ENCODE peak calls at places on chromosome 1, in eight cellular contexts. One of them, this sample, is unnamed.
A peak's percentile ranks its signal among the peaks of the same experiment; 100 is the strongest.

GRCh38 chr1:111789666-111790316 is 34.1 kb downstream of the DDX20 start:
- DNase-seq in activated T-cell treated with anti-CD3 and anti-CD28 coated beads, Interleukin-2, amount 50 U/mL, for 72 hours: no peak
- DNase-seq in right lobe of liver: no peak
- DNase-seq in GM18507: no peak
- DNase-seq in CD8-positive, alpha-beta T cell: no peak
- DNase-seq in Kasumi-1: peak; percentile 12
- DNase-seq in Calu3: no peak
- DNase-seq in lower leg skin: no peak
- DNase-seq in this sample: no peak

GRCh38 chr1:81664341-81664740 is 136.4 kb upstream of the ADGRL2 start:
- DNase-seq in activated T-cell treated with anti-CD3 and anti-CD28 coated beads, Interleukin-2, amount 50 U/mL, for 72 hours: no peak
- DNase-seq in right lobe of liver: no peak
- DNase-seq in GM18507: no peak
- DNase-seq in CD8-positive, alpha-beta T cell: no peak
- DNase-seq in Kasumi-1: no peak
- DNase-seq in Calu3: no peak
- DNase-seq in lower leg skin: no peak
- DNase-seq in this sample: no peak

GRCh38 chr1:19435181-19435580 is 50.2 kb downstream of the CAPZB start:
- DNase-seq in activated T-cell treated with anti-CD3 and anti-CD28 coated beads, Interleukin-2, amount 50 U/mL, for 72 hours: no peak
- DNase-seq in right lobe of liver: no peak
- DNase-seq in GM18507: no peak
- DNase-seq in CD8-positive, alpha-beta T cell: no peak
- DNase-seq in Kasumi-1: peak; percentile 44
- DNase-seq in Calu3: no peak
- DNase-seq in lower leg skin: no peak
- DNase-seq in this sample: no peak

GRCh38 chr1:21662426-21663250 is 6.5 kb downstream of the RAP1GAP start:
- DNase-seq in activated T-cell treated with anti-CD3 and anti-CD28 coated beads, Interleukin-2, amount 50 U/mL, for 72 hours: no peak
- DNase-seq in right lobe of liver: peak; percentile 31
- DNase-seq in GM18507: no peak
- DNase-seq in CD8-positive, alpha-beta T cell: no peak
- DNase-seq in Kasumi-1: no peak
- DNase-seq in Calu3: no peak
- DNase-seq in lower leg skin: peak; percentile 76
- DNase-seq in this sample: no peak

GRCh38 chr1:168202941-168203654 is 22.7 kb upstream of the SFT2D2 start:
- DNase-seq in activated T-cell treated with anti-CD3 and anti-CD28 coated beads, Interleukin-2, amount 50 U/mL, for 72 hours: no peak
- DNase-seq in right lobe of liver: no peak
- DNase-seq in GM18507: no peak
- DNase-seq in CD8-positive, alpha-beta T cell: no peak
- DNase-seq in Kasumi-1: no peak
- DNase-seq in Calu3: peak; percentile 69
- DNase-seq in lower leg skin: no peak
- DNase-seq in this sample: peak; percentile 61

GRCh38 chr1:211752317-211752716 is 76.9 kb upstream of the NEK2 start:
- DNase-seq in activated T-cell treated with anti-CD3 and anti-CD28 coated beads, Interleukin-2, amount 50 U/mL, for 72 hours: no peak
- DNase-seq in right lobe of liver: no peak
- DNase-seq in GM18507: no peak
- DNase-seq in CD8-positive, alpha-beta T cell: no peak
- DNase-seq in Kasumi-1: no peak
- DNase-seq in Calu3: no peak
- DNase-seq in lower leg skin: no peak
- DNase-seq in this sample: no peak

GRCh38 chr1:167705250-167705649 is 16.5 kb upstream of the MPZL1 start:
- DNase-seq in activated T-cell treated with anti-CD3 and anti-CD28 coated beads, Interleukin-2, amount 50 U/mL, for 72 hours: no peak
- DNase-seq in right lobe of liver: no peak
- DNase-seq in GM18507: no peak
- DNase-seq in CD8-positive, alpha-beta T cell: no peak
- DNase-seq in Kasumi-1: no peak
- DNase-seq in Calu3: no peak
- DNase-seq in lower leg skin: no peak
- DNase-seq in this sample: no peak

GRCh38 chr1:181397841-181398240 is 85.5 kb upstream of the CACNA1E start:
- DNase-seq in activated T-cell treated with anti-CD3 and anti-CD28 coated beads, Interleukin-2, amount 50 U/mL, for 72 hours: peak; percentile 35
- DNase-seq in right lobe of liver: no peak
- DNase-seq in GM18507: peak; percentile 23
- DNase-seq in CD8-positive, alpha-beta T cell: no peak
- DNase-seq in Kasumi-1: no peak
- DNase-seq in Calu3: no peak
- DNase-seq in lower leg skin: no peak
- DNase-seq in this sample: no peak

GRCh38 chr1:231420959-231421615 is 1.0 kb downstream of the EGLN1 start:
- DNase-seq in activated T-cell treated with anti-CD3 and anti-CD28 coated beads, Interleukin-2, amount 50 U/mL, for 72 hours: peak; percentile 48
- DNase-seq in right lobe of liver: peak; percentile 65
- DNase-seq in GM18507: no peak
- DNase-seq in CD8-positive, alpha-beta T cell: peak; percentile 6
- DNase-seq in Kasumi-1: no peak
- DNase-seq in Calu3: peak; percentile 40
- DNase-seq in lower leg skin: peak; percentile 89
- DNase-seq in this sample: peak; percentile 30

GRCh38 chr1:230986976-230987375 is 8.1 kb downstream of the ARV1 start:
- DNase-seq in activated T-cell treated with anti-CD3 and anti-CD28 coated beads, Interleukin-2, amount 50 U/mL, for 72 hours: no peak
- DNase-seq in right lobe of liver: no peak
- DNase-seq in GM18507: no peak
- DNase-seq in CD8-positive, alpha-beta T cell: no peak
- DNase-seq in Kasumi-1: no peak
- DNase-seq in Calu3: no peak
- DNase-seq in lower leg skin: no peak
- DNase-seq in this sample: no peak

GRCh38 chr1:2595261-2595811 is 8.8 kb downstream of the PRXL2B start:
- DNase-seq in activated T-cell treated with anti-CD3 and anti-CD28 coated beads, Interleukin-2, amount 50 U/mL, for 72 hours: no peak
- DNase-seq in right lobe of liver: peak; percentile 44
- DNase-seq in GM18507: no peak
- DNase-seq in CD8-positive, alpha-beta T cell: no peak
- DNase-seq in Kasumi-1: no peak
- DNase-seq in Calu3: no peak
- DNase-seq in lower leg skin: no peak
- DNase-seq in this sample: no peak

GRCh38 chr1:35847935-35848565 is 35.0 kb upstream of the AGO1 start:
- DNase-seq in activated T-cell treated with anti-CD3 and anti-CD28 coated beads, Interleukin-2, amount 50 U/mL, for 72 hours: no peak
- DNase-seq in right lobe of liver: no peak
- DNase-seq in GM18507: no peak
- DNase-seq in CD8-positive, alpha-beta T cell: no peak
- DNase-seq in Kasumi-1: peak; percentile 63
- DNase-seq in Calu3: no peak
- DNase-seq in lower leg skin: no peak
- DNase-seq in this sample: no peak

This sample was measured in HuH-7.